ENCODE peak calls at places on chromosome 16, in eight cellular contexts. M is CD4-positive, alpha-beta memory T cell; C is mucosa of descending colon; S is T-helper 2 cell; E is thoracic aorta; A is erythroblast; Q is effector memory CD8-positive, alpha-beta T cell; L is EL. Y is an unnamed sample.

GRCh38 chr16:3501783-3502400 is 1.1 kb downstream of the CLUAP1 start:
- DNase-seq in E (no peak), Q (no peak), L (no peak), M (no peak), C (no peak), A (no peak), S (no peak), Y (no peak)

GRCh38 chr16:89606006-89606405 is 7.4 kb upstream of the DPEP1 start:
- DNase-seq in S (no peak), A (no peak), L (no peak), E (no peak), M (no peak), C (no peak), Q (no peak), Y (no peak)

GRCh38 chr16:84647830-84648594 is at the start of gene KLHL36:
- DNase-seq in E (no peak), Q (peak; percentile 73), S (peak; percentile 67), A (peak; percentile 73), C (peak; percentile 84), L (peak; percentile 43), M (peak; percentile 69), Y (peak; percentile 25)

GRCh38 chr16:81493755-81494433 is 49.3 kb downstream of the CMIP start:
- DNase-seq in A (peak; percentile 46), M (no peak), E (no peak), C (peak; percentile 70), Q (no peak), S (no peak), L (peak; percentile 76), Y (peak; percentile 73)

GRCh38 chr16:59886021-59886420 is 1151.9 kb upstream of the GOT2 start:
- DNase-seq in A (no peak), S (no peak), M (no peak), E (no peak), C (no peak), L (peak; percentile 90), Q (no peak), Y (peak; percentile 90)

GRCh38 chr16:35319536-35320192 is 1860.3 kb downstream of the TP53TG3F start:
- DNase-seq in C (no peak), S (no peak), M (no peak), A (no peak), Q (no peak), E (no peak), L (no peak), Y (no peak)

GRCh38 chr16:15507299-15507958 is 73.0 kb downstream of the BMERB1 start:
- DNase-seq in Q (no peak), E (no peak), M (no peak), A (no peak), S (no peak), L (peak; percentile 42), C (no peak), Y (peak; percentile 85)

GRCh38 chr16:77596243-77596642 is 126.1 kb upstream of the NUDT7 start:
- DNase-seq in Q (no peak), M (no peak), E (no peak), L (no peak), S (no peak), C (no peak), A (no peak), Y (peak; percentile 70)

GRCh38 chr16:66429290-66429962 is 2.3 kb downstream of the BEAN1 start:
- DNase-seq in S (no peak), Q (no peak), A (no peak), M (no peak), E (no peak), L (no peak), C (no peak), Y (no peak)

GRCh38 chr16:89629827-89630610 is 16.6 kb downstream of the DPEP1 start:
- DNase-seq in M (no peak), A (no peak), Q (no peak), C (peak; percentile 66), S (no peak), E (no peak), L (no peak), Y (no peak)

GRCh38 chr16:27847030-27847550 is 216.4 kb downstream of the GSG1L start:
- DNase-seq in E (no peak), L (peak; percentile 5), Q (no peak), C (no peak), M (no peak), A (no peak), S (no peak), Y (peak; percentile 17)